ENCODE peak calls at places on chromosomes 13 and 19, in eight cellular contexts. One of them, this sample, is unnamed.

GRCh38 chr19:58128041-58128685 is 22.4 kb downstream of the ZNF329 start:
- DNase-seq in A549: no peak
- DNase-seq in heart right ventricle: no peak
- DNase-seq in HCT116: no peak
- DNase-seq in SK-N-SH: no peak
- DNase-seq in adrenal gland: no peak
- DNase-seq in psoas muscle: no peak
- DNase-seq in IMR-90: no peak
- DNase-seq in this sample: no peak

GRCh38 chr19:41449865-41450178 is 6.9 kb downstream of the ERICH4 start:
- DNase-seq in IMR-90: no peak
- DNase-seq in adrenal gland: no peak
- DNase-seq in HCT116: no peak
- DNase-seq in psoas muscle: no peak
- DNase-seq in heart right ventricle: no peak
- DNase-seq in SK-N-SH: no peak
- DNase-seq in A549: no peak
- DNase-seq in this sample: no peak

GRCh38 chr19:41330946-41331678 is 21.1 kb downstream of the CCDC97 start:
- DNase-seq in psoas muscle: peak; percentile 51
- DNase-seq in HCT116: no peak
- DNase-seq in A549: no peak
- DNase-seq in heart right ventricle: no peak
- DNase-seq in adrenal gland: no peak
- DNase-seq in IMR-90: no peak
- DNase-seq in SK-N-SH: peak; percentile 71
- DNase-seq in this sample: no peak

GRCh38 chr13:54029226-54029625 is 1000.6 kb downstream of the OLFM4 start:
- DNase-seq in SK-N-SH: no peak
- DNase-seq in HCT116: no peak
- DNase-seq in psoas muscle: no peak
- DNase-seq in heart right ventricle: no peak
- DNase-seq in IMR-90: no peak
- DNase-seq in adrenal gland: no peak
- DNase-seq in A549: no peak
- DNase-seq in this sample: no peak

GRCh38 chr19:45099465-45100201 is 6.7 kb downstream of the PPP1R37 start:
- DNase-seq in A549: no peak
- DNase-seq in adrenal gland: peak; percentile 84
- DNase-seq in psoas muscle: peak; percentile 70
- DNase-seq in IMR-90: peak; percentile 46
- DNase-seq in HCT116: no peak
- DNase-seq in heart right ventricle: no peak
- DNase-seq in SK-N-SH: no peak
- DNase-seq in this sample: no peak

GRCh38 chr13:111062305-111062704 is 52.8 kb upstream of the ARHGEF7 start:
- DNase-seq in SK-N-SH: no peak
- DNase-seq in HCT116: no peak
- DNase-seq in IMR-90: no peak
- DNase-seq in psoas muscle: no peak
- DNase-seq in A549: no peak
- DNase-seq in heart right ventricle: no peak
- DNase-seq in adrenal gland: no peak
- DNase-seq in this sample: no peak

GRCh38 chr13:52010890-52011689 is at the start of gene ATP7B:
- DNase-seq in psoas muscle: peak; percentile 49
- DNase-seq in adrenal gland: peak; percentile 30
- DNase-seq in HCT116: no peak
- DNase-seq in heart right ventricle: peak; percentile 15
- DNase-seq in IMR-90: no peak
- DNase-seq in A549: peak; percentile 31
- DNase-seq in SK-N-SH: peak; percentile 57
- DNase-seq in this sample: no peak

GRCh38 chr19:33622809-33623511 is 1.2 kb downstream of the CHST8 start:
- DNase-seq in adrenal gland: no peak
- DNase-seq in psoas muscle: no peak
- DNase-seq in heart right ventricle: no peak
- DNase-seq in IMR-90: no peak
- DNase-seq in SK-N-SH: peak; percentile 72
- DNase-seq in HCT116: no peak
- DNase-seq in A549: no peak
- DNase-seq in this sample: no peak

GRCh38 chr13:30105381-30105780 is 202.0 kb downstream of the KATNAL1 start:
- DNase-seq in SK-N-SH: no peak
- DNase-seq in IMR-90: no peak
- DNase-seq in adrenal gland: no peak
- DNase-seq in HCT116: no peak
- DNase-seq in psoas muscle: no peak
- DNase-seq in heart right ventricle: no peak
- DNase-seq in A549: no peak
- DNase-seq in this sample: no peak

GRCh38 chr13:86692291-86692690 is 893.1 kb upstream of the SLITRK6 start:
- DNase-seq in adrenal gland: no peak
- DNase-seq in psoas muscle: no peak
- DNase-seq in heart right ventricle: no peak
- DNase-seq in A549: no peak
- DNase-seq in IMR-90: no peak
- DNase-seq in HCT116: no peak
- DNase-seq in SK-N-SH: no peak
- DNase-seq in this sample: no peak

DNA sequence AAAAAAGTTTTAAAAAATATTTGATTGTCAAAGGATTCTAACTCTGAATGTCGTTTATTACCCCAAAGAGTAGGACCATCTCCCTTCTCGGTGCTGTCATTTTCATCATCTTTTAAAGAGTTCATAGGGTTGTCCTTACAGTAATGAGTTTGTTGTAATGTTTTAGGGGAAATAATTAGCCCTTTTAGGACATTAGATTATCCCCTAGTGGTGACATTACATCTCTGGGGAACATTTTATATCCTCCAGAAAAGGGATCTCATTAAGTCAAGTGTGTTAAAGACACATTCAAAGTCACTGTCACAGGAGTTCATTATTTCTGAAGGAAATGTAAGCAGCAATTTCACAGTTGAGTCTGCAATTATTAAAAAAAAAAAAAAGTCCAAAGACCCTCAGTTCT is 99.3 kb upstream of the GJB6 start:
- DNase-seq in HCT116: no peak
- DNase-seq in psoas muscle: no peak
- DNase-seq in A549: no peak
- DNase-seq in adrenal gland: no peak
- DNase-seq in SK-N-SH: no peak
- DNase-seq in heart right ventricle: no peak
- DNase-seq in IMR-90: no peak
- DNase-seq in this sample: no peak
- TF ChIP-seq CTCF in HCT116: no peak
- TF ChIP-seq CTCF in psoas muscle: no peak
- TF ChIP-seq CTCF in A549: no peak
- TF ChIP-seq CTCF in adrenal gland: peak; percentile 7
- TF ChIP-seq CTCF in SK-N-SH: no peak
- TF ChIP-seq CTCF in heart right ventricle: no peak
- TF ChIP-seq CTCF in IMR-90: no peak
- TF ChIP-seq CTCF in this sample: no peak

DNA sequence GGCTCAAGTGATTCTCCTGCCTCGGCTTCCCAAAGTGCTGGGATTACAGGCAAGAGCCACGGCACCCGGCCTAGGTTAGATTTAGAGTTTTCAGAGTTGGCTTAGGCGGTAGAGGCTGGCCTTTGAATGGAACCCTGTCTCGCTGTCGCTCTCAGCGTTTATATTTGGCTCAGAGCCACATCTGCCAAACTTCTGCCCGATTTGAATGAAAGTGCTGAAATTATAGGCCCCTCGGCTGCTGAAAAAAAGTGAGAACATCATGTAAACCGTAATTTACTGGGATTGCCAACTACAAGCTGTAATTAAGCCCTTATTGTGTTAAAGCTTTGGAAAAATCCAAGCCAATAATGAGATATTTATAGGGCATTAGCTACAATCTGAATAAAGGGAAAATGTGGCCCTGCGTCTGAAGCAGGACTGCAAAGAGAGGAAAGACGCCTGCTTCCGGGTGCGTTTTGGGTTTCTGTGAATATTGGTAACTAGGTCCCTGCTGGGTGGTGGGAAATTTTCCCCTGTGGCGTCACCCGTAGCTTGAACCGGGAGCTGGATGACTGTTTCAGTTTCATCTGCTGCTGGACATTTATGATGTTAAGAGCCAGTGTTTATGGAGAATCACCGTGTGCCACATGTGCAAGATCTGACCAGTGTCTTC is 9.8 kb downstream of the DNM2 start:
- DNase-seq in IMR-90: no peak
- DNase-seq in adrenal gland: no peak
- DNase-seq in HCT116: no peak
- DNase-seq in SK-N-SH: no peak
- DNase-seq in psoas muscle: no peak
- DNase-seq in A549: no peak
- DNase-seq in heart right ventricle: no peak
- DNase-seq in this sample: no peak
- H3K27ac ChIP-seq in IMR-90: no peak overlapping the region
- H3K27ac ChIP-seq in adrenal gland: no peak overlapping the region
- H3K27ac ChIP-seq in HCT116: no peak overlapping the region
- H3K27ac ChIP-seq in SK-N-SH: no peak overlapping the region
- H3K27ac ChIP-seq in psoas muscle: no peak overlapping the region
- H3K27ac ChIP-seq in A549: no peak overlapping the region
- H3K27ac ChIP-seq in heart right ventricle: peak overlapping the region; percentile 69
- H3K27ac ChIP-seq in this sample: no peak overlapping the region

GRCh38 chr13:94708031-94708571 is 4.2 kb downstream of the SOX21 start:
- DNase-seq in psoas muscle: no peak
- DNase-seq in SK-N-SH: peak; percentile 48
- DNase-seq in IMR-90: no peak
- DNase-seq in HCT116: no peak
- DNase-seq in heart right ventricle: no peak
- DNase-seq in A549: no peak
- DNase-seq in adrenal gland: no peak
- DNase-seq in this sample: no peak
- H3K4me3 ChIP-seq in psoas muscle: peak overlapping the region; percentile 25
- H3K4me3 ChIP-seq in SK-N-SH: no peak overlapping the region
- H3K4me3 ChIP-seq in IMR-90: no peak overlapping the region
- H3K4me3 ChIP-seq in HCT116: no peak overlapping the region
- H3K4me3 ChIP-seq in heart right ventricle: no peak overlapping the region
- H3K4me3 ChIP-seq in A549: peak overlapping the region; percentile 34
- H3K4me3 ChIP-seq in adrenal gland: no peak overlapping the region
- H3K4me3 ChIP-seq in this sample: no peak overlapping the region

DNA sequence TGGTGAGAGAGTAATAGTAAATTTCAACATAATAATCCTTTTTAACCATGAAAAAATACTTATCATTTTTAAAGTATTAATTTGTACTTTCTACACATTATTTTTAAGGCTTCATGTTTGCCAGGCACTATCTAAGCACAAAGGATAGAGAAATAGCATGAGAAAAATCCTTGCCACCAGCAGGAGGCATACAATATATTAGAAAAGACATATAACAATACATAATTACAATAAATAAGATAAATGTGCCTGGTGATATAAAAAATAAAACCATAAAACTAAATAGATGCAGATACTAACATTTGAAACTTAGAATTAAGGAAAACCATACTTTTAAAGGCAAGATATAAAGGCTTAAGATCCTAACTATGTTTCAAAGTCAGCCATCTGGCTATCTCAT is 1256.4 kb downstream of the DIAPH3 start:
- DNase-seq in IMR-90: peak; percentile 0
- DNase-seq in HCT116: no peak
- DNase-seq in A549: no peak
- DNase-seq in psoas muscle: no peak
- DNase-seq in heart right ventricle: no peak
- DNase-seq in adrenal gland: no peak
- DNase-seq in SK-N-SH: no peak
- DNase-seq in this sample: no peak
- TF ChIP-seq CTCF in IMR-90: peak; percentile 27
- TF ChIP-seq CTCF in HCT116: no peak
- TF ChIP-seq CTCF in A549: no peak
- TF ChIP-seq CTCF in psoas muscle: no peak
- TF ChIP-seq CTCF in heart right ventricle: no peak
- TF ChIP-seq CTCF in adrenal gland: no peak
- TF ChIP-seq CTCF in SK-N-SH: peak; percentile 47
- TF ChIP-seq CTCF in this sample: peak; percentile 34

GRCh38 chr13:48500652-48501197 is 32.2 kb downstream of the RCBTB2 start:
- DNase-seq in A549: no peak
- DNase-seq in adrenal gland: no peak
- DNase-seq in psoas muscle: no peak
- DNase-seq in HCT116: no peak
- DNase-seq in heart right ventricle: no peak
- DNase-seq in IMR-90: peak; percentile 96
- DNase-seq in SK-N-SH: no peak
- DNase-seq in this sample: peak; percentile 81
- H3K27ac ChIP-seq in A549: no peak overlapping the region
- H3K27ac ChIP-seq in adrenal gland: no peak overlapping the region
- H3K27ac ChIP-seq in psoas muscle: no peak overlapping the region
- H3K27ac ChIP-seq in HCT116: no peak overlapping the region
- H3K27ac ChIP-seq in heart right ventricle: no peak overlapping the region
- H3K27ac ChIP-seq in IMR-90: peak overlapping the region; percentile 94
- H3K27ac ChIP-seq in SK-N-SH: no peak overlapping the region
- H3K27ac ChIP-seq in this sample: peak overlapping the region; percentile 65

GRCh38 chr19:14544977-14545715 is 15.8 kb downstream of the TECR start:
- DNase-seq in HCT116: no peak
- DNase-seq in SK-N-SH: no peak
- DNase-seq in A549: no peak
- DNase-seq in adrenal gland: peak; percentile 91
- DNase-seq in psoas muscle: peak; percentile 98
- DNase-seq in IMR-90: no peak
- DNase-seq in heart right ventricle: peak; percentile 53
- DNase-seq in this sample: no peak
- H3K4me3 ChIP-seq in HCT116: no peak overlapping the region
- H3K4me3 ChIP-seq in SK-N-SH: no peak overlapping the region
- H3K4me3 ChIP-seq in A549: no peak overlapping the region
- H3K4me3 ChIP-seq in adrenal gland: no peak overlapping the region
- H3K4me3 ChIP-seq in psoas muscle: peak overlapping the region; percentile 47
- H3K4me3 ChIP-seq in IMR-90: no peak overlapping the region
- H3K4me3 ChIP-seq in heart right ventricle: no peak overlapping the region
- H3K4me3 ChIP-seq in this sample: no peak overlapping the region